ENCODE peak calls at places on chromosomes 12 and 14, in nine cellular contexts. Y is mammary epithelial cell; W is RCC 7860; X is smooth muscle cell of the brain vasculature; N is activated CD4-positive, alpha-beta T cell treated with anti-CD3 and anti-CD28 coated beads for 36 hours; C is ACHN; G is HL-60; V is NCI-H1092 treated with DMSO at 0.1 percent for 48 hours; H is HT1080. O is an unnamed sample.

GRCh38 chr12:95998611-95999300 is 2.6 kb upstream of the HAL start:
- DNase-seq in Y (peak; percentile 40), W (peak; percentile 31), X (no peak), N (peak; percentile 70), C (peak; percentile 79), G (peak; percentile 40), V (peak; percentile 35), H (peak; percentile 64), O (no peak)

GRCh38 chr14:96194657-96195431 is 9.8 kb upstream of the BDKRB2 start:
- DNase-seq in Y (no peak), W (no peak), X (no peak), N (no peak), C (no peak), G (no peak), V (no peak), H (no peak), O (no peak)

GRCh38 chr12:84661732-84662326 is 250.8 kb downstream of the SLC6A15 start:
- DNase-seq in Y (peak; percentile 32), W (no peak), X (no peak), N (no peak), C (no peak), G (no peak), V (no peak), H (peak; percentile 55), O (no peak)

GRCh38 chr12:45543887-45544286 is 185.6 kb upstream of the ARID2 start:
- DNase-seq in Y (peak; percentile 55), W (peak; percentile 43), X (peak; percentile 57), N (peak; percentile 65), C (peak; percentile 81), G (peak; percentile 66), V (peak; percentile 91), H (peak; percentile 59), O (peak; percentile 46)

GRCh38 chr14:90547968-90548367 is 151.1 kb downstream of the CALM1 start:
- DNase-seq in Y (no peak), W (no peak), X (no peak), N (no peak), C (no peak), G (no peak), V (no peak), H (no peak), O (no peak)

GRCh38 chr12:77786675-77787074 is 44.0 kb upstream of the NAV3 start:
- DNase-seq in Y (no peak), W (no peak), X (no peak), N (no peak), C (no peak), G (no peak), V (no peak), H (no peak), O (no peak)

GRCh38 chr12:57886590-57887363 is 40.2 kb upstream of the CTDSP2 start:
- DNase-seq in Y (no peak), W (no peak), X (no peak), N (no peak), C (no peak), G (no peak), V (no peak), H (no peak), O (no peak)

GRCh38 chr12:114164354-114164753 is 198.2 kb upstream of the RBM19 start:
- DNase-seq in Y (no peak), W (no peak), X (no peak), N (no peak), C (peak; percentile 15), G (no peak), V (no peak), H (no peak), O (no peak)

GRCh38 chr14:64912256-64912655 is 2.0 kb upstream of the CHURC1 start:
- DNase-seq in Y (no peak), W (no peak), X (no peak), N (no peak), C (no peak), G (no peak), V (no peak), H (no peak), O (no peak)

GRCh38 chr12:2250797-2251196 is 198.0 kb downstream of the CACNA1C start:
- DNase-seq in Y (peak; percentile 31), W (no peak), X (no peak), N (no peak), C (no peak), G (no peak), V (no peak), H (peak; percentile 40), O (no peak)

GRCh38 chr12:122064780-122065588 is 13.6 kb upstream of the MLXIP start:
- DNase-seq in Y (no peak), W (peak; percentile 95), X (no peak), N (no peak), C (peak; percentile 100), G (no peak), V (peak; percentile 74), H (peak; percentile 93), O (no peak)

GRCh38 chr14:87065366-87065765 is 927.6 kb downstream of the GALC start:
- DNase-seq in Y (no peak), W (no peak), X (no peak), N (no peak), C (no peak), G (no peak), V (no peak), H (no peak), O (no peak)

GRCh38 chr12:66236969-66237368 is 48.0 kb downstream of the IRAK3 start:
- DNase-seq in Y (no peak), W (no peak), X (no peak), N (no peak), C (no peak), G (peak; percentile 57), V (no peak), H (no peak), O (peak; percentile 52)

GRCh38 chr14:100654814-100655795 is 67.9 kb upstream of the BEGAIN start:
- DNase-seq in Y (peak; percentile 12), W (peak; percentile 26), X (no peak), N (peak; percentile 59), C (peak; percentile 35), G (no peak), V (peak; percentile 32), H (no peak), O (no peak)

GRCh38 chr12:106918746-106919145 is 37.0 kb upstream of the TMEM263 start:
- DNase-seq in Y (no peak), W (no peak), X (no peak), N (no peak), C (peak; percentile 47), G (no peak), V (peak; percentile 57), H (no peak), O (no peak)

GRCh38 chr12:53161119-53161911 is 19.2 kb upstream of the ZNF740 start:
- DNase-seq in Y (no peak), W (no peak), X (no peak), N (no peak), C (no peak), G (no peak), V (no peak), H (no peak), O (no peak)

GRCh38 chr12:131222271-131223139 is 268.8 kb downstream of the ADGRD1 start:
- DNase-seq in Y (no peak), W (no peak), X (no peak), N (peak; percentile 52), C (no peak), G (no peak), V (no peak), H (no peak), O (no peak)

GRCh38 chr14:75675265-75675960 is 14.4 kb downstream of the TTLL5 start:
- DNase-seq in Y (peak; percentile 82), W (no peak), X (no peak), N (no peak), C (no peak), G (no peak), V (no peak), H (peak; percentile 11), O (no peak)

GRCh38 chr12:19850341-19851065 is 411.2 kb downstream of the AEBP2 start:
- DNase-seq in Y (peak; percentile 37), W (no peak), X (no peak), N (no peak), C (no peak), G (no peak), V (no peak), H (no peak), O (no peak)

GRCh38 chr12:60832300-60832699 is 1236.5 kb downstream of the SLC16A7 start:
- DNase-seq in Y (no peak), W (no peak), X (no peak), N (no peak), C (no peak), G (no peak), V (no peak), H (no peak), O (no peak)

GRCh38 chr12:15701721-15702156 is 87.4 kb downstream of the EPS8 start:
- DNase-seq in Y (peak; percentile 65), W (peak; percentile 16), X (no peak), N (no peak), C (peak; percentile 57), G (no peak), V (no peak), H (peak; percentile 25), O (no peak)

GRCh38 chr12:1529862-1530591 is 64.4 kb downstream of the FBXL14 start:
- DNase-seq in Y (no peak), W (no peak), X (no peak), N (peak; percentile 22), C (peak; percentile 47), G (no peak), V (no peak), H (no peak), O (no peak)

GRCh38 chr14:68977741-68978549 is 1.2 kb downstream of the ACTN1 start:
- DNase-seq in Y (peak; percentile 84), W (peak; percentile 71), X (no peak), N (peak; percentile 73), C (peak; percentile 71), G (peak; percentile 52), V (peak; percentile 66), H (peak; percentile 93), O (peak; percentile 59)

GRCh38 chr12:99647453-99647852 is at the start of gene GARIN6:
- DNase-seq in Y (no peak), W (no peak), X (no peak), N (no peak), C (no peak), G (no peak), V (no peak), H (no peak), O (no peak)

GRCh38 chr12:25924535-25925001 is 33.9 kb upstream of the RASSF8 start:
- DNase-seq in Y (peak; percentile 91), W (no peak), X (no peak), N (no peak), C (no peak), G (no peak), V (no peak), H (peak; percentile 52), O (no peak)

GRCh38 chr12:121025442-121026226 is 9.3 kb upstream of the C12orf43 start:
- DNase-seq in Y (peak; percentile 15), W (no peak), X (no peak), N (no peak), C (no peak), G (no peak), V (no peak), H (no peak), O (no peak)

GRCh38 chr14:30698463-30698862 is 76.3 kb downstream of the SCFD1 start:
- DNase-seq in Y (no peak), W (no peak), X (no peak), N (no peak), C (no peak), G (no peak), V (no peak), H (no peak), O (no peak)

GRCh38 chr14:81303258-81303935 is 82.6 kb upstream of the GTF2A1 start:
- DNase-seq in Y (peak; percentile 77), W (peak; percentile 5), X (no peak), N (peak; percentile 79), C (no peak), G (peak; percentile 16), V (no peak), H (peak; percentile 41), O (peak; percentile 87)

O was measured in CD14-positive monocyte.